ENCODE peak calls at places on chromosome 11, in ten cellular contexts. O, T, Z, Y, I, J, S, K, U and F are unnamed samples.

GRCh38 chr11:16946477-16947282 is 67.5 kb downstream of the PLEKHA7 start:
- DNase-seq in O (no peak), T (peak; percentile 51), Z (peak; percentile 43), Y (no peak), I (no peak), J (no peak), S (no peak), K (no peak), U (no peak), F (no peak)

GRCh38 chr11:64713031-64713780 is 9.8 kb downstream of the NRXN2 start:
- DNase-seq in O (no peak), T (peak; percentile 72), Z (peak; percentile 55), Y (peak; percentile 39), I (no peak), J (no peak), S (no peak), K (no peak), U (peak; percentile 33), F (peak; percentile 83)

GRCh38 chr11:21268036-21268435 is 598.6 kb downstream of the NELL1 start:
- DNase-seq in O (no peak), T (no peak), Z (peak; percentile 44), Y (no peak), I (no peak), J (no peak), S (no peak), K (no peak), U (no peak), F (no peak)

GRCh38 chr11:126039485-126040271 is 23.0 kb downstream of the CDON start:
- DNase-seq in O (no peak), T (no peak), Z (peak; percentile 15), Y (peak; percentile 3), I (no peak), J (no peak), S (no peak), K (no peak), U (no peak), F (peak; percentile 26)

GRCh38 chr11:68865241-68865640 is 23.5 kb upstream of the CPT1A start:
- DNase-seq in O (no peak), T (no peak), Z (no peak), Y (no peak), I (no peak), J (peak; percentile 47), S (no peak), K (no peak), U (no peak), F (peak; percentile 37)

GRCh38 chr11:12693485-12694181 is 19.4 kb downstream of the TEAD1 start:
- DNase-seq in O (no peak), T (no peak), Z (no peak), Y (peak; percentile 99), I (peak; percentile 92), J (no peak), S (peak; percentile 59), K (no peak), U (peak; percentile 62), F (no peak)

GRCh38 chr11:15234796-15235195 is 120.1 kb downstream of the INSC start:
- DNase-seq in O (no peak), T (no peak), Z (no peak), Y (no peak), I (no peak), J (no peak), S (no peak), K (no peak), U (no peak), F (no peak)

GRCh38 chr11:2721163-2721935 is 21.6 kb upstream of the KCNQ1OT1 start:
- DNase-seq in O (no peak), T (no peak), Z (peak; percentile 33), Y (no peak), I (no peak), J (no peak), S (no peak), K (peak; percentile 80), U (no peak), F (peak; percentile 93)

GRCh38 chr11:104151404-104152204 is 12.3 kb downstream of the PDGFD start:
- DNase-seq in O (no peak), T (no peak), Z (no peak), Y (no peak), I (no peak), J (no peak), S (no peak), K (no peak), U (no peak), F (no peak)

GRCh38 chr11:32581556-32581955 is 2.1 kb upstream of the EIF3M start:
- DNase-seq in O (no peak), T (no peak), Z (peak; percentile 4), Y (no peak), I (no peak), J (no peak), S (no peak), K (no peak), U (no peak), F (no peak)

GRCh38 chr11:125375146-125375545 is 120.9 kb downstream of the FEZ1 start:
- DNase-seq in O (no peak), T (no peak), Z (no peak), Y (no peak), I (no peak), J (no peak), S (no peak), K (no peak), U (no peak), F (no peak)

GRCh38 chr11:121464352-121464946 is 11.7 kb upstream of the SORL1-AS1 start:
- DNase-seq in O (no peak), T (no peak), Z (no peak), Y (peak; percentile 92), I (peak; percentile 67), J (peak; percentile 81), S (peak; percentile 64), K (no peak), U (peak; percentile 65), F (no peak)

DNA sequence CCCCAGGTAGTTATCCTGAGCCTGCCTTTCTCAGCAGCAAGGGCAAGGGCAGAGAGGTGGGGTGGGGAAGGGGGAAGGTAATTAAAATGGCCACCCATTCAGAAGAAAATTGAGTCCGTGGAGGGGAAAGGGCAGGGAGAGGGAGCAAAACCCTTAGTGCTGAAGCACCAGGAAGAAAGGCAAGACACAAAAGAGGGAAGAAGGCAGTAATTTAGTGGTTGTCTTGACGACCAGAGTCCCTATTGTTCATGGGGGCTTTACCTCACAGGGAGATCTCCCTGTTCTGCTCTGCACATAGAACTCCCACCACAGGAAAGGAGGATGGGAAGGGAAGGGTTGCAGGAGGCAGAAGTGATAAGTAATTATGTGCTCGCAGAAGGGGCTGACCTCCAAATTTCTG is 23.4 kb downstream of the SNX19 start:
- DNase-seq in O (no peak), T (no peak), Z (peak; percentile 51), Y (no peak), I (no peak), J (no peak), S (no peak), K (peak; percentile 70), U (no peak), F (peak; percentile 38)
- H3K4me3 ChIP-seq in O (no peak overlapping the region), T (no peak overlapping the region), Z (no peak overlapping the region), Y (no peak overlapping the region), I (no peak overlapping the region), J (no peak overlapping the region), S (no peak overlapping the region), K (no peak overlapping the region), U (no peak overlapping the region), F (no peak overlapping the region)

DNA sequence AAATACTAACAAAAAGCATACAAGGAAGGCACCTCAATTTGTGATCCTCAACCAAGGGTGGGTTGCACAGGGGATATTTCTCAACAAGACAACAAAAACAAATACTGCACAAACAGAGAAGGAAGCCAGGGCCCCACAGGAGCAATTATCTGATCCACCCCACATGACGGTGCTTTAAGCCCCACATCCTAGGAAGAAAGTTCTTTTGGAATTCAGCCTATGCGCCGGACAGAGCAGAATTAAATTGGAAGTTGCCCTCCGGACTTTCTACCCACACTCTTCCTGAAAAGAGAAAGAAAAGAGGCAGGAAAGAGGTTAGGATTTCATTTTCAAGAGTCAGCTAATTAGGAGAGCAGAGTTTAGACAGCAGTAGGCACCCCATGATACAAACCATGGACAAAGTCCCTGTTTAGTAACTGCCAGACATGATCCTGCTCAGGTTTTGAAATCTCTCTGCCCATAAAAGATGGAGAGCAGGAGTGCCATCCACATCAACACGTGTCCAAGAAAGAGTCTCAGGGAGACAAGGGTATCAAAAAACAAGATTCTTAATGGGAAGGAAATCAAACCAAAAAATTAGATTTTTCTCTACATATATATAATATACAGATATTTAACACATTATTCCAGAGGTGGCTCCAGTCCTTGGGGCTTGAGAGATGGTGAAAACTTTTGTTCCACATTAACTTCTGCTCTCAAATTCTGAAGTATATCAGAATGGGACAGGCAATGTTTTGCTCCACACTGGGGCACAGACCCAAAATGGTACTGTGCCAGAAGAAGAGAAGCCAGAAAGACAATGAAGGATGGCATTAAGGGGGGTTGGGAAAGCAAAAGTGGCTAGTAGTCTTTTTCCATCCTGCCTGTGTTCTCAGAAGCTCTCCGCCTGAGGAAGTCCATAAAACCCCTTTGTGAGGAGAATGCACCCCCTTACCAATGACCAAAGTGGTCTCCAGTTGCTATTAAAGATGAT is 40.4 kb downstream of the OSBP start:
- DNase-seq in O (no peak), T (no peak), Z (no peak), Y (no peak), I (no peak), J (no peak), S (no peak), K (no peak), U (no peak), F (no peak)
- H3K36me3 ChIP-seq in O (peaks cover 26% of the 10 kb centered on the region), T (peaks cover 51% of the 10 kb centered on the region), Z (peaks cover 22% of the 10 kb centered on the region), Y (peaks cover 34% of the 10 kb centered on the region), I (peaks cover 16% of the 10 kb centered on the region), J (peaks cover 48% of the 10 kb centered on the region), S (peaks cover 57% of the 10 kb centered on the region), K (peaks cover 56% of the 10 kb centered on the region), U (peaks cover 4% of the 10 kb centered on the region), F (peaks cover 15% of the 10 kb centered on the region)

DNA sequence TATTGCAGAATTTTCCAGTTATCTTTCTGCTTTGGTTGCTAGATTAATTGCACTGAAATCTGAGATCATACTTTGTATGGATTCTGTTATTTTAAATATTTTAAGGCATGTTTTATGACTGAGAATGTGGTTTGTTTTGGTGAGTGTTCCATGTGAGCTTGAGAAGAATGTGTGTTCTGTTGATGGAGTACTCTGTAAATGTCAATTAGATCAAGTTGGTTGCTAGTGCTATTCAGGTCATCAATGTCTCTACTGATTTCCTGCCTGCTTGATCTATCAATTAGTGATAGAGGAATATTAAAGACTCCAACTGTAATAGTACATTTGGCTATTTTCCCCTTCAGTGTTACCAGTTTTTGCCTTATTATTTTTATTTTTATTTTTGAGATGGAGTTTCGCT is 64.3 kb upstream of the SHANK2 start:
- DNase-seq in O (no peak), T (no peak), Z (no peak), Y (no peak), I (no peak), J (no peak), S (no peak), K (no peak), U (no peak), F (no peak)
- H3K27me3 ChIP-seq in O (no peaks in the 10 kb centered on the region), T (no peaks in the 10 kb centered on the region), Z (no peaks in the 10 kb centered on the region), Y (no peaks in the 10 kb centered on the region), I (peaks cover 8% of the 10 kb centered on the region), J (peaks cover 4% of the 10 kb centered on the region), S (no peaks in the 10 kb centered on the region), K (no peaks in the 10 kb centered on the region), U (no peaks in the 10 kb centered on the region), F (no peaks in the 10 kb centered on the region)

DNA sequence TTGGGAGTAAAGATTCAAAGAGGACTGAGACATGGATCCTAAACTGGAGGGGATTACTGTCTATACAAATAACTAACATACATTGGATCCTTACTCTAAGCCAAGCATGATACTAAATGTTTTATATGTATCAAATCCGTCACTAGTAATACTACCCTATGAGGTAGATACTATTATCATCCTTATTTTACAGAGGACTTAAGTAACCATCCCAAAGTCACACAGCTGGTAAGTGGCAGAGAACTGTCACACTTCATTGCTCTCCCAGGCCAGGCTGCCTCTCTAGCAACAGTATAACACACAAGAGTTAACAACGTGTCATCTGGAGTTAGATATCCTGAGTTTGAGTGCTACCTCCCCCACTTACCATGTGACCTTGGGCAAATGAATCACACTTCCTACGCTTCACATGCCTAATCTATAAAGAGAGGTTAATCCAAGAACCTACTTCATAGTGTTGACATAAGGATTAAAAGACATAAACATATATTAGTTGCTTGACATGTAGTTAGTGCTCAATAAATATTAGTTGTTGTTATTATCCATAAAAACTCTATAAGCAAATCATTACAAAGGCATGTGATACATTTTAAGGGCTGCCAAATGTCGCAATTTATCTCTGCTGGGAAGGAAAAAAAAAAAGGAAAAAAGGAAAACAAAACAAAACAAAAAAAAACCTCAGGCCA is 33.8 kb upstream of the SPON1 start:
- DNase-seq in O (no peak), T (peak; percentile 27), Z (no peak), Y (peak; percentile 51), I (peak; percentile 37), J (no peak), S (no peak), K (no peak), U (no peak), F (no peak)
- H3K4me3 ChIP-seq in O (no peak overlapping the region), T (no peak overlapping the region), Z (no peak overlapping the region), Y (no peak overlapping the region), I (no peak overlapping the region), J (no peak overlapping the region), S (no peak overlapping the region), K (no peak overlapping the region), U (no peak overlapping the region), F (no peak overlapping the region)